ENCODE peak calls at places on chromosomes 7 and 10, in seven cellular contexts. M is fibroblast of the aortic adventitia; A is stimulated activated CD4-positive, alpha-beta T cell treated with anti-CD3 and anti-CD28 coated beads, Interleukin-1b, Interleukin-23, amount 100 ng/mL, for 4 hours; O is RKO; Y is effector memory CD8-positive, alpha-beta T cell; T is ovary; Q is left cardiac atrium. K is an unnamed sample.

GRCh38 chr7:26880852-26881251 is 16.5 kb upstream of the SKAP2 start:
- DNase-seq in Q (no peak), O (no peak), A (no peak), Y (no peak), M (no peak), T (no peak), K (no peak)

GRCh38 chr7:480531-481218 is 39.0 kb downstream of the PDGFA start:
- DNase-seq in A (no peak), M (no peak), Q (peak; percentile 27), Y (no peak), T (no peak), O (no peak), K (no peak)

GRCh38 chr10:110446954-110447608 is 50.6 kb upstream of the DUSP5 start:
- DNase-seq in Y (no peak), O (peak; percentile 95), M (peak; percentile 95), A (no peak), Q (peak; percentile 45), T (no peak), K (peak; percentile 68)

GRCh38 chr10:17758200-17758599 is 6.2 kb downstream of the TMEM236 start:
- DNase-seq in O (no peak), Q (no peak), M (peak; percentile 40), Y (no peak), T (no peak), A (no peak), K (no peak)

GRCh38 chr7:123538189-123538714 is 3.9 kb upstream of the IQUB start:
- DNase-seq in A (no peak), T (no peak), M (peak; percentile 67), Y (no peak), O (peak; percentile 96), Q (no peak), K (peak; percentile 91)

GRCh38 chr10:126088144-126088543 is 191.8 kb downstream of the FANK1 start:
- DNase-seq in Y (no peak), T (peak; percentile 29), O (peak; percentile 87), A (no peak), Q (no peak), M (no peak), K (no peak)

GRCh38 chr10:137606-138005 is 2.4 kb downstream of the ZMYND11 start:
- DNase-seq in A (no peak), M (peak; percentile 28), T (no peak), O (peak; percentile 53), Q (no peak), Y (no peak), K (no peak)

GRCh38 chr10:46272863-46273415 is 13.9 kb upstream of the ANTXRL start:
- DNase-seq in O (no peak), Y (no peak), A (no peak), Q (no peak), T (no peak), M (no peak), K (no peak)

GRCh38 chr7:151307536-151307935 is 34.1 kb upstream of the NUB1 start:
- DNase-seq in M (no peak), T (no peak), Y (no peak), A (no peak), O (no peak), Q (no peak), K (no peak)

GRCh38 chr7:73703985-73704639 is 15.4 kb downstream of the STX1A start:
- DNase-seq in Q (peak; percentile 58), M (peak; percentile 37), T (peak; percentile 78), A (no peak), Y (no peak), O (no peak), K (no peak)

GRCh38 chr10:71213761-71214440 is 1.5 kb downstream of the UNC5B start:
- DNase-seq in Y (no peak), O (peak; percentile 34), M (peak; percentile 89), A (no peak), Q (no peak), T (no peak), K (peak; percentile 26)

GRCh38 chr7:2876031-2876862 is 32.1 kb upstream of the GNA12 start:
- DNase-seq in T (no peak), O (no peak), M (no peak), Q (no peak), A (no peak), Y (no peak), K (peak; percentile 47)

GRCh38 chr7:918441-919113 is 35.9 kb downstream of the ADAP1 start:
- DNase-seq in Q (peak; percentile 13), M (no peak), A (no peak), O (no peak), T (no peak), Y (no peak), K (no peak)

GRCh38 chr7:71106226-71106625 is 25.7 kb upstream of the GALNT17 start:
- DNase-seq in T (no peak), Y (no peak), Q (no peak), O (no peak), A (no peak), M (no peak), K (no peak)